ENCODE peak calls at places on chromosomes 12 and 14, in five cellular contexts. X is RWPE1; S is OCI-LY7; N is effector CD4-positive, alpha-beta T cell; T is cerebellum. Q is an unnamed sample.

GRCh38 chr14:68908860-68909259 is 70.2 kb downstream of the ACTN1 start:
- DNase-seq in X (no peak), N (no peak), S (no peak), T (no peak), Q (no peak)

GRCh38 chr12:94640134-94640928 is 10.0 kb downstream of the TMCC3 start:
- DNase-seq in S (no peak), X (peak), N (no peak), T (no peak), Q (no peak)

GRCh38 chr14:66944872-66945271 is 244.4 kb upstream of the GARIN2 start:
- DNase-seq in X (no peak), N (no peak), T (no peak), S (peak), Q (peak)

GRCh38 chr14:92513204-92513965 is at the start of gene RIN3:
- DNase-seq in S (no peak), N (no peak), T (no peak), X (peak), Q (peak)

GRCh38 chr12:12835378-12836145 is 22.4 kb downstream of the DDX47 start:
- DNase-seq in T (no peak), X (peak), S (no peak), N (no peak), Q (no peak)

GRCh38 chr12:25796523-25797000 is 161.9 kb upstream of the RASSF8 start:
- DNase-seq in S (no peak), X (no peak), T (no peak), N (no peak), Q (no peak)

GRCh38 chr14:56808314-56809201 is 1.7 kb downstream of the OTX2 start:
- DNase-seq in T (peak), N (no peak), X (no peak), S (no peak), Q (no peak)

GRCh38 chr12:113826805-113827204 is 139.3 kb downstream of the RBM19 start:
- DNase-seq in T (no peak), N (no peak), X (no peak), S (no peak), Q (no peak)

GRCh38 chr12:104686196-104686595 is 229.4 kb downstream of the CHST11 start:
- DNase-seq in N (no peak), T (no peak), X (peak), S (no peak), Q (peak)

GRCh38 chr12:59600174-59600573 is 4.3 kb downstream of the SLC16A7 start:
- DNase-seq in S (no peak), N (no peak), T (no peak), X (no peak), Q (no peak)

GRCh38 chr12:121872546-121873223 is 14.0 kb upstream of the HPD start:
- DNase-seq in N (no peak), S (no peak), X (peak), T (peak), Q (peak)

GRCh38 chr12:109875572-109876131 is 4.7 kb downstream of the GLTP start:
- DNase-seq in N (no peak), T (no peak), X (peak), S (no peak), Q (no peak)

Q was measured in lung microvascular endothelial cell.